ENCODE peak calls at places on chromosome 11, in five cellular contexts. K is HCT116, N is SK-N-SH, J is K562, F is GM12878. B is an unnamed sample.

GRCh38 chr11:120302001-120302805 is 22.9 kb upstream of the TLCD5 start:
- DNase-seq in K (no peak), N (no peak), J (no peak), F (no peak), B (peak; percentile 98)

GRCh38 chr11:67437082-67437821 is at the start of gene PTPRCAP:
- DNase-seq in K (no peak), N (no peak), J (peak; percentile 70), F (no peak), B (no peak)

GRCh38 chr11:124718801-124719200 is 20.9 kb upstream of the NRGN start:
- DNase-seq in K (no peak), N (no peak), J (no peak), F (no peak), B (no peak)

GRCh38 chr11:64123679-64124078 is 42.2 kb downstream of the MACROD1 start:
- DNase-seq in K (no peak), N (no peak), J (no peak), F (no peak), B (no peak)

GRCh38 chr11:8658210-8658968 is 24.1 kb downstream of the TRIM66 start:
- DNase-seq in K (no peak), N (no peak), J (no peak), F (no peak), B (no peak)

GRCh38 chr11:3370268-3370870 is 8.6 kb downstream of the ZNF195 start:
- DNase-seq in K (no peak), N (no peak), J (no peak), F (no peak), B (no peak)

GRCh38 chr11:124793466-124794278 is 6.5 kb downstream of the MSANTD2 start:
- DNase-seq in K (peak; percentile 43), N (peak; percentile 52), J (peak; percentile 64), F (no peak), B (peak; percentile 56)

GRCh38 chr11:131373326-131373725 is 2.9 kb downstream of the NTM start:
- DNase-seq in K (no peak), N (no peak), J (no peak), F (no peak), B (no peak)

GRCh38 chr11:94849836-94850235 is 81.7 kb downstream of the AMOTL1 start:
- DNase-seq in K (no peak), N (no peak), J (no peak), F (no peak), B (no peak)

GRCh38 chr11:65887723-65888162 is 528 bp downstream of the FIBP start:
- DNase-seq in K (no peak), N (no peak), J (no peak), F (no peak), B (no peak)

GRCh38 chr11:64324692-64325469 is 7.0 kb downstream of the PRDX5 start:
- DNase-seq in K (no peak), N (no peak), J (no peak), F (no peak), B (no peak)

GRCh38 chr11:14902650-14903350 is 10.8 kb upstream of the CYP2R1 start:
- DNase-seq in K (no peak), N (no peak), J (no peak), F (no peak), B (no peak)

DNA sequence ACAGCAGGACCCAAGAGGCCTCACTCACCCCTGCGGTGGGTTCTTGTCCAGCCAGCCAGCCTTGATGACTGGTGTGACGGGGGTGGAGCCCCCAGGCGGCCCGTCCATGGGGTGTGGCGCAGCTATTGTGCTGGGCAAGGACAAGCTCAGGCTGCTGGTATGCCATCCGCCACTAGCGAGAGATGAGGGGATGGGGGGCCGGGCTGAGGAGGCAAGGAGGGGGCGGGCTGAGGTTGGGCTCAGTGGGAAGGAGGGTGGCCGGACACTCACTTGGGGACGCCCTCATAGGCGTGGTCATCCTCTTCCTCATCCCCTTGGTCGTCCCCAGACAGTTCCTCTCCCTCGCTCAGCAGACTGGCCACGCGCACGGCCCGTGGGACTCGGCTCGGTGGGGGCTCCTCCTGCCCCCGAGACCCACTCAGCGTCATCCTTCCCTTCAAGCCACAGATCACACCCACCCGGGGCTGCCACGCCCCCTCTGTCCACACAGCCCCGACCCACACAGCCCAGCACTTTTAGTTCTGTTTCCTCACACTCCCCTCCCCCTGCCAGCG is 38.0 kb upstream of the PDE2A start:
- DNase-seq in K (no peak), N (peak; percentile 52), J (no peak), F (no peak), B (no peak)
- TF ChIP-seq JUND in K (no peak), N (no peak), J (no peak), F (no peak), B (no peak)

GRCh38 chr11:109968781-109969180 is 124.4 kb upstream of the ZC3H12C start:
- DNase-seq in K (no peak), N (no peak), J (peak; percentile 13), F (no peak), B (no peak)

GRCh38 chr11:109972181-109972715 is 120.9 kb upstream of the ZC3H12C start:
- DNase-seq in K (no peak), N (no peak), J (no peak), F (peak; percentile 70), B (no peak)

GRCh38 chr11:109972939-109973338 is 120.3 kb upstream of the ZC3H12C start:
- DNase-seq in K (no peak), N (no peak), J (no peak), F (no peak), B (no peak)

GRCh38 chr11:109970516-109971183 is 122.5 kb upstream of the ZC3H12C start:
- DNase-seq in K (no peak), N (no peak), J (no peak), F (peak; percentile 85), B (no peak)

GRCh38 chr11:109971184-109971523 is 122.0 kb upstream of the ZC3H12C start:
- DNase-seq in K (no peak), N (no peak), J (no peak), F (no peak), B (no peak)
- TF ChIP-seq JUND in K (no peak), N (no peak), J (no peak), F (no peak), B (no peak)

DNA sequence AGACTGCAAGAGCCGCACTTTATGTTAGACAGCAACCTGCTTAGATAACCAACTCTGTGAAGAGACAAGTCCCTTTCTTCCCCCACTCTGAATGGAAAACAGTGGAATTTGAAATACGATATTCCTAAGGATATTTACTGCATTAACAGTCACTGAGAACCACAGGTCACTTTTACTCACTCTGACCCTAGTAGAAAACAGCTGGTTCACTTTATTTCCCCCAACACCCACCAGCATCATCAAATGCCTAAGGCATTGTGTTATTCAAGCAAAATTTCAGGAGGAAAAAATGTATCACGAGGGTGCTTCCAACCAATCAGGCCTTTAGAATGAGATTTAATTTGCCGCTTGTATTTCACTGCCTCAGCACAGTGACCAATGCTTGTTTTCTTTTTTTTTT is 1134.1 kb upstream of the CCDC90B start:
- DNase-seq in K (no peak), N (no peak), J (no peak), F (no peak), B (no peak)
- TF ChIP-seq JUND in K (no peak), N (no peak), J (no peak), F (no peak), B (no peak)

GRCh38 chr11:130180491-130180890 is 20.9 kb downstream of the ST14 start:
- DNase-seq in K (no peak), N (no peak), J (no peak), F (no peak), B (no peak)

GRCh38 chr11:130178992-130179391 is 19.4 kb downstream of the ST14 start:
- DNase-seq in K (no peak), N (no peak), J (no peak), F (no peak), B (no peak)

GRCh38 chr11:130180896-130181294 is 21.3 kb downstream of the ST14 start:
- DNase-seq in K (no peak), N (no peak), J (no peak), F (no peak), B (no peak)

GRCh38 chr11:130178441-130178971 is 18.9 kb downstream of the ST14 start:
- DNase-seq in K (no peak), N (no peak), J (no peak), F (no peak), B (no peak)

DNA sequence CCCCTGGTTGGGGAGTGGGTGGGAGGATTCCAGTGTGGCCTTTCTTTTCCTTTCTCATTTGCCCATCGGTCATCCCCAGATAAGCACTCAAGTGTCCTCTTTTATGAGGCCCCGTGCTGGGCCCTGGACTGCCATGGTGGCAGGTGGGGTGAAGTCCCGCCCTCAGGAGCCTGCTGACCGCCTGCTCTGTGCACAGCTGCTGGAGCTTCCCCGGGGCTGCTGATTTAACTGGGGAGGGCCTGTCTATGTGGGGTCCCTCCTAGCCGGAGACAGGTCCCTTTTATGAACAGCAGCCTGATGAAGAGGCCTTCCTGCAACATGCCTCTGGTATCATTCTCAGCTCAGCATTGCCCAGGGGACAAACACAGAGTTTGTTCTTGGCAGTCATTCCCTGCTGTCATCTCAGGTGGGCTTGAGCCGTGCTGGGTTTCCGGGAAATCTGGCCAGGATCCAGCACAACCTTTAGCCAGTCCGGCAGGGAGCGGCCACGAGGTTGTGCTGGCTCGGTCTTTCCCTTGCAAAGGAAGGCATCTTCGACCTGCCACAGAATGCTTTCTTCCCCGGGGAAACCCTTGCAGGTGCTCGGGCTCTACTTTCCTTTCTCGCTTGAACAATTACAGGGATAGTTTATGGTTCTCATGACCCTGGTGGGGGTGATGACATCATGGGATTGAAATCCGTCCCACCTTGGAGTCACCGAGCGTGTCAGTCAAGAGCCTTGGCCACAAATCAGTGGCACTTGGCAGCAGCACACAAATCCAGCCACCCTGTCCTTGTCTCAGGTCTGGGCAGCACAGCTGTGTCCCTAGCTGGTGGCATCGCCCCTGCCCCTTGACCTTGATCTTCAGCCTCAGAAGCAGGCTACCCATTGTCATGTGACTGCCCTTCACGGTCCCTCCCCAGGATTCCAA is 20.1 kb downstream of the ST14 start:
- DNase-seq in K (no peak), N (no peak), J (no peak), F (no peak), B (no peak)
- TF ChIP-seq JUND in K (no peak), N (no peak), J (no peak), F (no peak), B (no peak)

GRCh38 chr11:70246196-70246595 is 24.3 kb upstream of the PPFIA1 start:
- DNase-seq in K (no peak), N (no peak), J (no peak), F (no peak), B (no peak)

GRCh38 chr11:70241709-70242108 is 28.8 kb upstream of the PPFIA1 start:
- DNase-seq in K (no peak), N (no peak), J (no peak), F (no peak), B (no peak)

GRCh38 chr11:70242885-70243284 is 27.6 kb upstream of the PPFIA1 start:
- DNase-seq in K (no peak), N (no peak), J (no peak), F (no peak), B (no peak)

GRCh38 chr11:70244698-70245097 is 25.8 kb upstream of the PPFIA1 start:
- DNase-seq in K (no peak), N (no peak), J (no peak), F (no peak), B (no peak)

GRCh38 chr11:70243912-70244652 is 26.4 kb upstream of the PPFIA1 start:
- DNase-seq in K (no peak), N (no peak), J (no peak), F (no peak), B (no peak)
- TF ChIP-seq JUND in K (no peak), N (no peak), J (no peak), F (no peak), B (no peak)

B was measured in T47D.